ENCODE peak calls at places on chromosomes 1 and 21, in six cellular contexts. A is psoas muscle, N is small intestine, M is left ventricle myocardium inferior, U is NT2/D1, P is adrenal gland. Z is an unnamed sample. For H3K4me1, the result is how much of the 10 kb centered on the place peaks cover.

GRCh38 chr1:8218351-8219092 is 99.4 kb upstream of the SLC45A1 start:
- DNase-seq in A (no peak), N (no peak), M (no peak), U (no peak), P (no peak), Z (no peak)

GRCh38 chr1:93804412-93804811 is 74.6 kb downstream of the DNTTIP2 start:
- DNase-seq in A (no peak), N (no peak), M (no peak), U (no peak), P (no peak), Z (no peak)

GRCh38 chr1:246428542-246429308 is 78.4 kb downstream of the SMYD3 start:
- DNase-seq in A (no peak), N (peak), M (no peak), U (no peak), P (no peak), Z (no peak)

GRCh38 chr1:147243228-147243685 is 773 bp downstream of the CHD1L start:
- DNase-seq in A (no peak), N (peak), M (peak), U (peak), P (peak), Z (peak)

GRCh38 chr1:37653906-37654305 is 19.2 kb upstream of the RSPO1 start:
- DNase-seq in A (no peak), N (no peak), M (no peak), U (no peak), P (no peak), Z (no peak)

GRCh38 chr1:30479576-30479975 is 243.8 kb downstream of the MATN1 start:
- DNase-seq in A (no peak), N (no peak), M (no peak), U (no peak), P (no peak), Z (no peak)

GRCh38 chr1:183590225-183591191 is at the start of gene NCF2:
- DNase-seq in A (no peak), N (no peak), M (no peak), U (no peak), P (peak), Z (no peak)

GRCh38 chr1:51924455-51924854 is 45.9 kb upstream of the NRDC start:
- DNase-seq in A (no peak), N (no peak), M (no peak), U (no peak), P (no peak), Z (no peak)

GRCh38 chr1:43887748-43888147 is 45.9 kb upstream of the ARTN start:
- DNase-seq in A (no peak), N (no peak), M (no peak), U (peak), P (no peak), Z (no peak)

GRCh38 chr21:38990424-38990794 is 184.7 kb downstream of the ETS2 start:
- DNase-seq in A (no peak), N (no peak), M (no peak), U (no peak), P (no peak), Z (no peak)

DNA sequence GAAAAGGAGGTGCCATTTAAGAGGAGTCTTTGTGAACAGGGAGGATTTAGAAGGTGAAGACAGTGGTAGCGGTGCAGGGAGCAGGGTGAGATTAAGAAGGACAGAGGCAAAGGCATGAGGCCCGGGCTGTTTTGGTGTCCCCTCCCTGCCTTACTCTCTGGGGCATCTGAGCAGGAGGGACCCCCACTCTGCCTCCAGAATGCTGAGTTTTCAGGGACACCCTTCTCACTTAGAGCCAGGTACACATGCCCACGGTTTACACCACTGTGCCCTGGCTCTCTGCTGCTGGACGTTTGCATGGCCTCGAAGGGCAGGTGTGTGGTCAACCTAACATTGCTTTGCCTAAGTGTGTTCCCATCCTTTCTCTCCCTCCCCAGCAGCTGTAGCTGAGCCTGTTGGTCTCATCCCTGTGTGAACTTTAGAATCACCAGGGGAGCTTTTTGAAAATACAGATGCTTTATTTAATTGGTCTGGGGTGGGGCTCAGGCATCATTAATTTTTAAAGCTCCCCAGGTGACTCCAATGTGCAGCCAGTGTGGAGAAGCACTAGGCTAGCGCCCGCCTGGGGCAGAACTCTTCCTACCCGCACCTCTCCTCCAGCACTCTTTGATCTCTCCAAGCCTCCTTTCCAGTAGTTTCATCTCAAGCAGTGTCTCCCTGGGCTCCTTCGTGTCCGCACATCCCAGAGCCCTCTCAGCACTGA is 20.6 kb upstream of the PARP1 start:
- DNase-seq in A (no peak), N (no peak), M (no peak), U (no peak), P (no peak), Z (no peak)
- H3K4me3 ChIP-seq in A (no peak), N (no peak), M (no peak), U (no peak), P (no peak), Z (no peak)

GRCh38 chr1:171381866-171382210 is 67.9 kb downstream of the FMO4 start:
- DNase-seq in A (no peak), N (no peak), M (no peak), U (no peak), P (no peak), Z (no peak)
- H3K4me1 ChIP-seq in A (under half), N (under half), M (under half), U (under half), P (under half), Z (under half)

DNA sequence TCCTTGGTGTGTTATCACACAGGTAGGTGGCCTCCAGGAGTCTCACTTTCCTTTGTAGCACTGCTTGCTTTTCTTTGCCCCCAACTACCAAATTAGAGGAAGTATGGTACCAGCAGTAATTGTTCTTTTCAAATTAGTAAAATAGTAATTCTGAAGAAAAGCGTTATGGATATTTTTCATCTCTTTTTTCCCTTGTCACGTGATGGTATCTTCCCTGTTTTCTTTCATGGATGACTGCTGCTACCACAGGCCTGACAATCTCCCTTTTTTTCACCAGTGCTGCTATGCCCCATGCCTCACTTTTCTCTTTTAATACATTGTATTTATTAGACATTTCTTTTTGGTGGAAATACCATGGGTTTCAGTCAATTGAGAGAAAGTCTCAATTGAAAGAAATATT is 3.3 kb downstream of the ZBTB37 start:
- DNase-seq in A (no peak), N (no peak), M (no peak), U (no peak), P (no peak), Z (no peak)
- H3K4me3 ChIP-seq in A (no peak), N (no peak), M (no peak), U (no peak), P (no peak), Z (no peak)

DNA sequence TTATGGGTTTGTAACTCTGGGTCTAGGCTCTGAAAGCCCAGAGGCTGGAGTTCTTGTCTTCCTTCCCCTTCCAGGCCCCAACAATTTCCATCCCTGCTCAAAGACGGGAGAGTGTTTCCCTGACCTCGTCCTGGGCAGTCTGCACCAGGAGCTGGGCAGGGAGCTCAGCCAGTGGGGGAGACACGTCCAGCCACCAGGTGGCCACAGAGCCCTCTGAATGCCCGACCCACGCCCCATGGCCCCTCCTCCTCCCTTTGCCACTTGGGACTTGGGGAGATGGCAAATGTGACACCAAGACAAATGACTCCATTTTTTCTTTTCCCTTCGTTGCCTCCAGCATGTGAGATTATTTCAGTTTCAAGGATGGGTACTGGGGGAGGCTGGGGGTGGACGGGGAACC is 159.9 kb upstream of the AJAP1 start:
- DNase-seq in A (no peak), N (no peak), M (no peak), U (no peak), P (no peak), Z (no peak)
- H3K4me1 ChIP-seq in A (under half), N (under half), M (under half), U (under half), P (under half), Z (under half)

GRCh38 chr1:90356101-90356500 is 361.0 kb downstream of the BARHL2 start:
- DNase-seq in A (no peak), N (no peak), M (no peak), U (no peak), P (no peak), Z (no peak)
- H3K4me3 ChIP-seq in A (no peak), N (no peak), M (no peak), U (no peak), P (no peak), Z (no peak)

DNA sequence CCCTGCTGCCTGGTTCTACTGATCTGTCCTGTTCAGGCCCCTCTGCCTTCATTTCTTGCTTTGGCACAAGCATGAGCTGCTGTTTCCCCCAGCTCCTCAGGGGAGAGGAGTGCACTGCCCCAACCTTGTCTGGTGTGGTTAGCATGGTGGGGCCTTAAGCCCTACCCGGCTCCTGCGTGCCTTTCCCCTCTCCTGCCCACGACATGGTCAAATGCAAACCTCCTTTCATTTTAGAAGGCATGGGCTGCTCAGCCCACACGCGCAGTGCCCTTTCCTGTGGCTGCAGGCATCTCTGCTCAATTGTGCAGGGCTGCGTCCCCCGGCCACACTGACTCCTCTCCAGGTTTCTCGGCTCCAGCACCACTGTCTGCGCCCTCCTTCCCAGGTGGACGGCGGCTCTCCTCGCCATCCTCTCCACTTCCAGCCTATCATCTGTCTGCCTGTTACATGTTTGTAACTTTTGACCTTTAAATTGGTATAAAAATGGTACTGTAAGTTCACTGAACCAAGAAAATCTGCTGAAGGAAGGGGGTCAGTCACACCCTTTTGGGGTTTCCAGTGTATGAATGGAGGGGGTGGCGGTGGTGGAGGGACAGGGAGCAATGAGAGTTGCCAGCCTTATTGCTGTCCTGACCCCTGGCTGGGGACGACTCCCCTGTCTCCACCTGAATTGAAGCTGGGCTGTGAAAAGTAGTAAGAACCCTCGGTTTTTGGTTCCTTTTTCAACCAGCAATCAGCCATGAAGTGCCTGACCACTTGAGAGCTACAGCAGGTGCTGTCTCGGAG is 5.1 kb downstream of the PDE9A start:
- DNase-seq in A (no peak), N (no peak), M (no peak), U (no peak), P (no peak), Z (no peak)
- H3K4me1 ChIP-seq in A (under half), N (under half), M (under half), U (half or more), P (under half), Z (under half)

DNA sequence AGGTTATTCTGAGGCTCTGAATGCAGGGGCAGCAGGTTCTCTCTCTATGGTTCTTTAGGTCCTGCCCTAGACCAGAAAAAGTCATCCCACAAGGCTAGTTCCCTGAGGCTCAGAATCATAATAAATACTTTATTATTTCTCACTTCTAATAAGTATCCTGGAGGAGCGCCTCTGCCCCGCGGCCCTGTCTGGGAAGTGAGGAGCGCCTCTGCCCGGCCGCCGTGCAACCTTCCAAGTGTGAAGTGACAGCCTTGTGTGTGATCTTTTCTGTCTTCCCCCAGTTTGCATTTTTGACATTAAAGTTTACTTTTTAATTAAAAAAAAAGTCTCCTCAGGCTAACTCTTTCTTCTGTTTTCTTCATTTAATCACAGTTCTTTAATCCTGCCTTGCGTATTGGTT is 11.5 kb downstream of the AIM2 start:
- DNase-seq in A (no peak), N (no peak), M (no peak), U (no peak), P (no peak), Z (no peak)
- H3K4me3 ChIP-seq in A (no peak), N (no peak), M (no peak), U (no peak), P (no peak), Z (no peak)

GRCh38 chr1:150548324-150548631 is 930 bp upstream of the ADAMTSL4 start:
- DNase-seq in A (no peak), N (no peak), M (no peak), U (no peak), P (no peak), Z (no peak)
- H3K4me1 ChIP-seq in A (under half), N (under half), M (half or more), U (under half), P (under half), Z (under half)